ENCODE peak calls at places on chromosomes 11 and 22, in nine cellular contexts. C is right lobe of liver; M is hepatocyte; Q is uterus; B is HepG2; O is cardiac muscle cell; A is esophagus muscularis mucosa; N is CD8-positive, alpha-beta T cell; J is GM23338. D is an unnamed sample. For H3K4me1, the result is how much of the 10 kb centered on the place peaks cover.

GRCh38 chr11:7577226-7577882 is 63.6 kb downstream of the PPFIBP2 start:
- DNase-seq in B (no peak), N (no peak), C (no peak), J (no peak), A (no peak), O (no peak), M (peak), Q (peak), D (no peak)

GRCh38 chr11:116651757-116652237 is 121.0 kb downstream of the BUD13 start:
- DNase-seq in A (peak), N (no peak), M (no peak), Q (no peak), B (no peak), C (no peak), J (no peak), O (no peak), D (no peak)

GRCh38 chr11:77091146-77091940 is 11.3 kb upstream of the OMP start:
- DNase-seq in M (peak), A (no peak), Q (peak), N (peak), J (peak), B (peak), C (peak), O (peak), D (peak)

GRCh38 chr11:122319842-122320555 is 204.0 kb upstream of the BLID start:
- DNase-seq in C (no peak), J (no peak), O (no peak), Q (no peak), M (no peak), B (no peak), N (no peak), A (no peak), D (no peak)

GRCh38 chr11:70603756-70604211 is 205.5 kb downstream of the CTTN start:
- DNase-seq in Q (no peak), O (no peak), C (no peak), M (no peak), N (no peak), J (no peak), A (no peak), B (no peak), D (no peak)

GRCh38 chr11:116061322-116061721 is 557.1 kb upstream of the CADM1 start:
- DNase-seq in O (no peak), M (no peak), C (no peak), Q (no peak), N (no peak), B (no peak), A (no peak), J (no peak), D (no peak)

GRCh38 chr22:46525681-46526483 is 11.5 kb downstream of the CELSR1 start:
- DNase-seq in C (no peak), N (no peak), M (no peak), Q (no peak), O (no peak), B (no peak), J (no peak), A (no peak), D (no peak)

GRCh38 chr11:34219862-34220490 is 114.5 kb downstream of the NAT10 start:
- DNase-seq in O (no peak), M (no peak), J (no peak), B (no peak), N (no peak), Q (no peak), A (no peak), C (no peak), D (no peak)

GRCh38 chr11:10898763-10899541 is 41.1 kb upstream of the ZBED5 start:
- DNase-seq in C (no peak), Q (no peak), J (no peak), B (no peak), O (no peak), A (no peak), M (no peak), N (no peak), D (no peak)

GRCh38 chr11:60899021-60899936 is 7.1 kb downstream of the PRPF19 start:
- DNase-seq in B (peak), A (no peak), C (no peak), J (peak), N (no peak), O (peak), M (peak), Q (no peak), D (peak)

GRCh38 chr11:122853971-122854446 is 15.7 kb downstream of the CRTAM start:
- DNase-seq in C (no peak), N (peak), J (peak), A (no peak), Q (peak), O (peak), B (peak), M (peak), D (no peak)

GRCh38 chr11:87878373-87878779 is 296.9 kb downstream of the RAB38 start:
- DNase-seq in C (no peak), A (no peak), N (no peak), Q (no peak), O (peak), M (peak), J (peak), B (peak), D (no peak)

GRCh38 chr11:69834811-69835800 is 15.9 kb upstream of the FGF3 start:
- DNase-seq in M (no peak), A (no peak), J (peak), Q (no peak), O (no peak), N (no peak), C (peak), B (no peak), D (peak)

GRCh38 chr22:29670615-29671014 is 49.2 kb upstream of the CABP7 start:
- DNase-seq in C (no peak), M (no peak), Q (no peak), A (no peak), N (no peak), B (no peak), J (no peak), O (no peak), D (peak)

GRCh38 chr11:107769189-107769588 is 57.3 kb upstream of the SLN start:
- DNase-seq in A (peak), M (no peak), C (no peak), B (peak), N (no peak), Q (no peak), J (no peak), O (no peak), D (no peak)

GRCh38 chr11:32255876-32256275 is 165.0 kb downstream of the RCN1 start:
- DNase-seq in N (no peak), A (no peak), C (no peak), B (no peak), O (no peak), J (no peak), M (peak), Q (no peak), D (no peak)

GRCh38 chr11:808427-809286 is 1.1 kb upstream of the RPLP2 start:
- DNase-seq in N (peak), O (no peak), A (no peak), C (no peak), M (no peak), J (no peak), Q (no peak), B (peak), D (no peak)
- H3K4me1 ChIP-seq in N (under half), O (under half), A (half or more), C (under half), M (under half), J (under half), Q (under half), B (half or more), D (under half)

GRCh38 chr22:35341090-35341874 is 39.6 kb upstream of the HMOX1 start:
- DNase-seq in J (no peak), A (no peak), B (no peak), N (no peak), M (no peak), C (no peak), Q (no peak), O (no peak), D (no peak)
- H3K27ac ChIP-seq in J (no peak), A (no peak), B (no peak), N (no peak), M (no peak), C (no peak), Q (no peak), O (no peak), D (no peak)

GRCh38 chr11:57175478-57175877 is 6.3 kb upstream of the LRRC55 start:
- DNase-seq in A (no peak), O (no peak), N (no peak), J (no peak), C (no peak), M (no peak), Q (no peak), B (no peak), D (no peak)
- TF ChIP-seq CTCF in A (no peak), O (no peak), N (no peak), J (no peak), C (no peak), M (no peak), Q (no peak), B (no peak), D (no peak)

GRCh38 chr22:30968015-30968923 is at the start of gene MORC2:
- DNase-seq in O (no peak), B (peak), Q (peak), N (no peak), M (peak), J (peak), A (no peak), C (peak), D (peak)
- H3K4me1 ChIP-seq in O (under half), B (half or more), Q (under half), N (under half), M (under half), J (under half), A (under half), C (under half), D (under half)

GRCh38 chr11:130077671-130078468 is 8.2 kb downstream of the APLP2 start:
- DNase-seq in O (no peak), A (no peak), B (no peak), J (no peak), N (no peak), Q (no peak), M (no peak), C (no peak), D (no peak)

GRCh38 chr11:130074736-130075135 is 5.0 kb downstream of the APLP2 start:
- DNase-seq in J (no peak), N (no peak), C (no peak), M (no peak), O (no peak), B (no peak), A (no peak), Q (no peak), D (no peak)

GRCh38 chr11:130071211-130071712 is 1.6 kb downstream of the APLP2 start:
- DNase-seq in J (no peak), M (no peak), O (peak), B (peak), A (no peak), Q (no peak), N (no peak), C (no peak), D (no peak)

DNA sequence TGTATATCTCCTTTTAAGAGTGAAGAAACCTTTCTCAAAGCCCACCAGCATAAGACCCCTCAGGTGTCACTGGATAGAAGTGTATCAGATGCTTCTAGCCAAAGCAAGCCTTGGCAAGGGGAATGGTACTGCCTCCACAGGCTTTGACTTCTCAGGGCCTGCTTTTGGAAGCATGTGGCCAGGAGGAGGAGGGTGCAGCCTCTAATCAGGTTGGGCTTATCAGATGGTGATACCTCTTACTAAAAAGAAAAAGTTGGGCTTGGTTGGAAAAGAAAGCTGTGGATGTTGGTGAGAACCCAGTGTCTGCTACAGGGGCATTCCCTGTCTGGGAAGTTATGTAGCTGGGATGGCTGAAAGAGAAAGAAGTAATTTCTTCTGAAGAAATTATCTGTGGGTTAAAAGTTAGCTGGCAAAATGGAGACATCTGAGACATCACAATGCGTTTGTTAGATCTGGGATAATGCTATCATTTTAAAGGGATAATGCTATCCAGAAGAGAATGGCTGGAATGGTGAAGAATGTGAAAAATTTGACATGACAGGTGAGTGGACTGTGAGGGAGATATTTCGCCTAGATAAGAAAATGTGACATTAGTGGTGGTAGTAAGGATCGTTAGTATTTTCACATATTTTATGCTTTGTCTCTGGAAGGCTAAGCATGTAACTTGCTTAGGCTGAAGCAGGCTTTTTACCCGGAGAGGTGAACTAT is 7.2 kb downstream of the APLP2 start:
- DNase-seq in A (no peak), J (peak), C (no peak), N (no peak), M (no peak), Q (no peak), O (no peak), B (no peak), D (no peak)
- H3K27ac ChIP-seq in A (no peak), J (peak), C (no peak), N (no peak), M (peak), Q (no peak), O (peak), B (no peak), D (no peak)